ENCODE peak calls at places on chromosomes 6 and 20, in five cellular contexts. O, M, V, H and E are unnamed samples. For H3K36me3, the result is how much of the 10 kb centered on the place peaks cover.

GRCh38 chr6:27684264-27685211 is 211.6 kb upstream of the ZNF184 start:
- DNase-seq in O (no peak), M (peak), V (no peak), H (peak), E (no peak)

GRCh38 chr20:42401598-42401997 is 783.4 kb upstream of the CHD6 start:
- DNase-seq in O (no peak), M (no peak), V (no peak), H (no peak), E (no peak)

GRCh38 chr20:34751453-34751852 is 47.3 kb downstream of the TP53INP2 start:
- DNase-seq in O (no peak), M (no peak), V (no peak), H (no peak), E (no peak)

GRCh38 chr6:73704260-73704659 is 8.3 kb downstream of the CD109 start:
- DNase-seq in O (no peak), M (no peak), V (no peak), H (no peak), E (no peak)

GRCh38 chr6:52937908-52938307 is 28.4 kb upstream of the GSTA3 start:
- DNase-seq in O (no peak), M (peak), V (no peak), H (no peak), E (no peak)

GRCh38 chr20:39855799-39856198 is 833.2 kb downstream of the MAFB start:
- DNase-seq in O (no peak), M (no peak), V (no peak), H (no peak), E (no peak)

GRCh38 chr6:13397359-13398080 is 69.2 kb upstream of the TBC1D7 start:
- DNase-seq in O (no peak), M (no peak), V (no peak), H (peak), E (no peak)

GRCh38 chr20:47133809-47134456 is 222.6 kb downstream of the ZMYND8 start:
- DNase-seq in O (no peak), M (no peak), V (no peak), H (no peak), E (no peak)

GRCh38 chr6:44983467-44984365 is 344.4 kb upstream of the RUNX2 start:
- DNase-seq in O (no peak), M (no peak), V (no peak), H (no peak), E (no peak)

GRCh38 chr6:163872335-163872734 is 457.8 kb downstream of the QKI start:
- DNase-seq in O (no peak), M (no peak), V (no peak), H (no peak), E (no peak)

GRCh38 chr20:4099905-4100675 is 84.7 kb upstream of the RNF24 start:
- DNase-seq in O (no peak), M (no peak), V (no peak), H (no peak), E (no peak)

GRCh38 chr6:11329841-11330765 is 97.6 kb upstream of the NEDD9 start:
- DNase-seq in O (no peak), M (no peak), V (no peak), H (peak), E (no peak)

GRCh38 chr6:25137497-25137896 is 141.7 kb upstream of the CARMIL1 start:
- DNase-seq in O (no peak), M (no peak), V (no peak), H (no peak), E (no peak)

GRCh38 chr20:62307226-62308101 is 4.7 kb downstream of the ADRM1 start:
- DNase-seq in O (no peak), M (no peak), V (no peak), H (no peak), E (no peak)

DNA sequence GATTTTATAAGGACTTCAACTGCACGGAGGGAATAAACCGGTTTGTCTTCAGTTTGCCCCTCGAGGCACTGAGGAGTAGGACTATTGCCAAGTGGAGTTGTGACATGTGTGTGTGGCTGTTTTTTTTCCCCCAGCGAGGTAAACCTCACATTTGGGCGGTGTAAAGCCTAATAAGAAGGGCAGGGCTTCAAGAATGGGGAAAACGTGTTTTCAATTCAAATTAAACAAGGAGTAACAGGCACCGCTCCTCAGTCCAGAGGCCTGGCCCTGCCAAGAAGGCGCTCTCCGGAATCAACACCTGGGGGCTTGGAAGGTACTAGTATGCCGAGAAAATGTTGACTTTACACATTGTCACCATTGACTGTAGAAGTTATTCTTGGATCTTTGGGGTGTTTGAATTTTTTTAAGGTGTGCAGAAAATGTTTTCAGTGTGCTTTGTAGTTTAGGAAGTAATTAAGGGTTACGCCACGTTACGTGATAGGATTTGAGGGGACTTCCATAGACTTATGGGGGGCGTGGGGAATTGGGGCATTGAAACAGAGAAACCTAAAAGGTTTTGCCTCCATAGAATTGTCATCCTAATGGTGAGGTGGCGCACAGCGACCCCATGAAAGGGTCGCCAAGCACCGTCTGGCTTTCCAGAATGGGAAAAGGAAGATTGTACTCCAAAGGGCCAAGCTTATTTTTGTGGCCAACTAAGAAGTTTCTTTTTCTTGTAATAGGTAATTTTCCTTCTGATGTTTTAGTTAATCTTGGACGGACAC is 802 bp downstream of the ADGRG6 start:
- DNase-seq in O (no peak), M (peak), V (no peak), H (no peak), E (no peak)
- H3K4me3 ChIP-seq in O (peak), M (peak), V (peak), H (peak), E (peak)

GRCh38 chr6:43613721-43614395 is 15.2 kb downstream of the GTPBP2 start:
- DNase-seq in O (no peak), M (no peak), V (no peak), H (no peak), E (no peak)
- H3K36me3 ChIP-seq in O (under half), M (half or more), V (under half), H (under half), E (under half)

GRCh38 chr6:131061041-131061770 is 1.8 kb downstream of the EPB41L2 start:
- DNase-seq in O (no peak), M (peak), V (no peak), H (no peak), E (no peak)

GRCh38 chr6:131062245-131063027 is 609 bp downstream of the EPB41L2 start:
- DNase-seq in O (no peak), M (peak), V (no peak), H (peak), E (no peak)

GRCh38 chr6:131063028-131063763 is at the start of gene EPB41L2:
- DNase-seq in O (peak), M (peak), V (peak), H (peak), E (peak)

GRCh38 chr6:131060311-131060710 is 2.7 kb downstream of the EPB41L2 start:
- DNase-seq in O (no peak), M (no peak), V (no peak), H (no peak), E (no peak)

GRCh38 chr6:131061771-131062160 is 1.3 kb downstream of the EPB41L2 start:
- DNase-seq in O (no peak), M (no peak), V (no peak), H (no peak), E (no peak)
- H3K4me3 ChIP-seq in O (peak), M (peak), V (no peak), H (peak), E (peak)

GRCh38 chr20:36804425-36804824 is 30.9 kb upstream of the DSN1 start:
- DNase-seq in O (no peak), M (no peak), V (no peak), H (no peak), E (no peak)

GRCh38 chr20:36796117-36796516 is 22.6 kb upstream of the DSN1 start:
- DNase-seq in O (no peak), M (no peak), V (no peak), H (no peak), E (no peak)

GRCh38 chr20:36796868-36797267 is 23.3 kb upstream of the DSN1 start:
- DNase-seq in O (no peak), M (no peak), V (no peak), H (no peak), E (no peak)

GRCh38 chr20:36802326-36803223 is 29.0 kb upstream of the DSN1 start:
- DNase-seq in O (no peak), M (no peak), V (no peak), H (no peak), E (no peak)

GRCh38 chr20:36800410-36800809 is 26.8 kb upstream of the DSN1 start:
- DNase-seq in O (no peak), M (no peak), V (no peak), H (no peak), E (no peak)
- H3K36me3 ChIP-seq in O (under half), M (half or more), V (under half), H (under half), E (half or more)

DNA sequence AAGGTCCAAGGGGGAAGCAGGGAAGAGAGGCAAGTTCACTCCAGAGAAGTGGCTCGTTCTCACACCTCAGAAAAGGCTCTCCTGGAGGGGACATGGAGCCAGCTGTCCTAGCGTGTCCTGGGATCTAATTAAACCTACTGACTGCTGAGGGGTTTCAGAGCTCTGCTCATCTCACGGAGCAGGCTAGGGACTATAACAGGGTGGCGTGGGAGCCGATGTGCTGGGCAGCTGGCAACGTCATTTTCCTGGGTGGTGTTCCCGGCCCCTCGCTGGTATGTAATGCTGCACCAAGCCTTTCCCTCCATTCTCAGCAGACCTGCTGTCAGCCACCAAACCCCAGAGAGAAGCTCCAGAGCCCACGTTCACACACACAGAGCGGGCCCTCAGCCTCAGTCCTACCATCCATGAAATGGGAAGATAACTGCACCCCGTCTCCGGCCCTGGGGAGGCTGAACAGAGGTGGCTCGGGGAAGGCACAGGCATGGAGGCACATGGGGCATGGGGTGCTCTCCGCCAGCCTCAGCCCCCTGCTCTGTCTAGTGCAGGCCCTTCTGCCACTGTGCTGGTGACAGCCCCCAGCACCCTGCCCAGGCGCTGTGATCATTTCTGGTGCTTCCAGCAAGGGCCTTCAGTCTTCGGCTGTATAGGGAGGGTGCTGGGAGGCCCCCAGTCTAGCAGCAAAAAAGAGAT is 1.9 kb downstream of the CST7 start:
- DNase-seq in O (no peak), M (no peak), V (no peak), H (peak), E (no peak)
- H3K4me3 ChIP-seq in O (no peak), M (no peak), V (peak), H (no peak), E (no peak)